ENCODE peak calls at places on chromosomes 3 and 15, in ten cellular contexts. U is colonic mucosa, T is sigmoid colon, V is SJSA1, Z is lower lobe of right lung, D is psoas muscle, J is stomach, F is IMR-90, Q is ovary, I is left lung. E is an unnamed sample.

GRCh38 chr15:23629234-23629805 is 18.3 kb downstream of the MAGEL2 start:
- DNase-seq in U (no peak), T (no peak), V (no peak), Z (no peak), D (no peak), J (no peak), F (no peak), Q (no peak), I (no peak), E (no peak)

GRCh38 chr15:85891470-85891869 is 96.7 kb upstream of the KLHL25 start:
- DNase-seq in U (no peak), T (no peak), V (no peak), Z (no peak), D (no peak), J (no peak), F (no peak), Q (no peak), I (no peak), E (no peak)

GRCh38 chr3:157116017-157116416 is 43.9 kb downstream of the CCNL1 start:
- DNase-seq in U (no peak), T (no peak), V (no peak), Z (no peak), D (no peak), J (no peak), F (no peak), Q (no peak), I (no peak), E (no peak)

GRCh38 chr3:57752307-57752706 is 3.8 kb upstream of the SLMAP start:
- DNase-seq in U (peak; percentile 62), T (no peak), V (peak; percentile 33), Z (no peak), D (no peak), J (no peak), F (peak; percentile 6), Q (no peak), I (no peak), E (no peak)

GRCh38 chr15:65099336-65099735 is 15.7 kb downstream of the UBAP1L start:
- DNase-seq in U (no peak), T (no peak), V (no peak), Z (no peak), D (no peak), J (no peak), F (no peak), Q (no peak), I (no peak), E (no peak)

GRCh38 chr15:81939604-81940440 is 106.0 kb downstream of the MEX3B start:
- DNase-seq in U (no peak), T (no peak), V (peak; percentile 38), Z (no peak), D (no peak), J (no peak), F (peak; percentile 81), Q (no peak), I (no peak), E (peak; percentile 24)

GRCh38 chr3:112736802-112737566 is 96.0 kb upstream of the CCDC80 start:
- DNase-seq in U (no peak), T (no peak), V (no peak), Z (no peak), D (no peak), J (no peak), F (no peak), Q (no peak), I (no peak), E (no peak)

GRCh38 chr15:68983821-68984517 is 30.5 kb upstream of the NOX5 start:
- DNase-seq in U (no peak), T (no peak), V (no peak), Z (no peak), D (no peak), J (no peak), F (peak; percentile 16), Q (no peak), I (no peak), E (no peak)

GRCh38 chr15:54618120-54618519 is 578.6 kb downstream of the RSL24D1 start:
- DNase-seq in U (no peak), T (no peak), V (no peak), Z (no peak), D (no peak), J (no peak), F (no peak), Q (no peak), I (no peak), E (no peak)

GRCh38 chr3:189513281-189514151 is 117.7 kb upstream of the TP63 start:
- DNase-seq in U (peak; percentile 64), T (no peak), V (no peak), Z (no peak), D (no peak), J (no peak), F (no peak), Q (no peak), I (no peak), E (no peak)

GRCh38 chr3:132283440-132283839 is 33.8 kb upstream of the ACP3 start:
- DNase-seq in U (no peak), T (no peak), V (no peak), Z (no peak), D (no peak), J (no peak), F (no peak), Q (no peak), I (no peak), E (no peak)

GRCh38 chr15:101372960-101373525 is 78.0 kb upstream of the SNRPA1 start:
- DNase-seq in U (peak; percentile 30), T (no peak), V (no peak), Z (no peak), D (no peak), J (no peak), F (no peak), Q (no peak), I (peak; percentile 41), E (no peak)

GRCh38 chr3:126872701-126873100 is 110.2 kb upstream of the PLXNA1 start:
- DNase-seq in U (no peak), T (no peak), V (no peak), Z (no peak), D (no peak), J (no peak), F (no peak), Q (no peak), I (no peak), E (no peak)
- H3K27ac ChIP-seq in U (no peak overlapping the region), T (no peak overlapping the region), V (no peak overlapping the region), Z (no peak overlapping the region), D (no peak overlapping the region), J (no peak overlapping the region), F (no peak overlapping the region), Q (no peak overlapping the region), I (no peak overlapping the region), E (no peak overlapping the region)

DNA sequence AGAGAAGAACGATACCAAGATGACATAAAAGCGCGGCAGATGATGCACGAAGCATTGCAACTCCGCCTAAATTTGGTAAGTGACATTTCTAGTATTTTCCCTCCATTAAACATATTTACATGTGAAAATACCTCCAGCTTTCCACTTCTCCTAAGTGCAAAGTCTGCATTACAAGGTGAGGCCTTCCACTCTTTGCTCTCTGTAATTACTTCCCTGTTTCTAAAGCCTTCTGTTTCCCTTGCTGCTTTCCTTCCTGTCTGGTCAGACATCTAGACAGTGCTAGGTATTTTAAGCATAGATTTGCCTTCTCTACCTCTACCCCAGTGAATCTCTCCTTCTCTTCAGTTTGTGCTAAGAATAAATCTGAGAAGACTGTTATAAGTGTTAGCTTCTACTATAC is 1.9 kb downstream of the P2RY12 start:
- DNase-seq in U (peak; percentile 20), T (no peak), V (no peak), Z (no peak), D (no peak), J (no peak), F (no peak), Q (no peak), I (no peak), E (no peak)
- H3K4me3 ChIP-seq in U (no peak overlapping the region), T (no peak overlapping the region), V (no peak overlapping the region), Z (no peak overlapping the region), D (no peak overlapping the region), J (no peak overlapping the region), F (no peak overlapping the region), Q (no peak overlapping the region), I (no peak overlapping the region), E (no peak overlapping the region)

GRCh38 chr3:73419993-73420392 is 204.7 kb downstream of the PDZRN3 start:
- DNase-seq in U (no peak), T (no peak), V (no peak), Z (no peak), D (no peak), J (no peak), F (peak; percentile 25), Q (peak; percentile 40), I (no peak), E (no peak)

GRCh38 chr3:73419179-73419803 is 205.4 kb downstream of the PDZRN3 start:
- DNase-seq in U (no peak), T (no peak), V (no peak), Z (no peak), D (no peak), J (no peak), F (peak; percentile 89), Q (no peak), I (no peak), E (peak; percentile 72)

GRCh38 chr3:73422556-73422955 is 202.2 kb downstream of the PDZRN3 start:
- DNase-seq in U (no peak), T (no peak), V (no peak), Z (no peak), D (no peak), J (no peak), F (no peak), Q (peak; percentile 62), I (no peak), E (no peak)

GRCh38 chr3:73415118-73415517 is 209.6 kb downstream of the PDZRN3 start:
- DNase-seq in U (no peak), T (no peak), V (no peak), Z (no peak), D (no peak), J (no peak), F (no peak), Q (no peak), I (no peak), E (no peak)

GRCh38 chr3:73418636-73419035 is 206.1 kb downstream of the PDZRN3 start:
- DNase-seq in U (no peak), T (no peak), V (no peak), Z (no peak), D (no peak), J (no peak), F (no peak), Q (no peak), I (no peak), E (no peak)
- H3K27ac ChIP-seq in U (no peak overlapping the region), T (peak overlapping the region; percentile 75), V (no peak overlapping the region), Z (no peak overlapping the region), D (no peak overlapping the region), J (peak overlapping the region; percentile 75), F (peak overlapping the region; percentile 13), Q (no peak overlapping the region), I (no peak overlapping the region), E (peak overlapping the region; percentile 25)

DNA sequence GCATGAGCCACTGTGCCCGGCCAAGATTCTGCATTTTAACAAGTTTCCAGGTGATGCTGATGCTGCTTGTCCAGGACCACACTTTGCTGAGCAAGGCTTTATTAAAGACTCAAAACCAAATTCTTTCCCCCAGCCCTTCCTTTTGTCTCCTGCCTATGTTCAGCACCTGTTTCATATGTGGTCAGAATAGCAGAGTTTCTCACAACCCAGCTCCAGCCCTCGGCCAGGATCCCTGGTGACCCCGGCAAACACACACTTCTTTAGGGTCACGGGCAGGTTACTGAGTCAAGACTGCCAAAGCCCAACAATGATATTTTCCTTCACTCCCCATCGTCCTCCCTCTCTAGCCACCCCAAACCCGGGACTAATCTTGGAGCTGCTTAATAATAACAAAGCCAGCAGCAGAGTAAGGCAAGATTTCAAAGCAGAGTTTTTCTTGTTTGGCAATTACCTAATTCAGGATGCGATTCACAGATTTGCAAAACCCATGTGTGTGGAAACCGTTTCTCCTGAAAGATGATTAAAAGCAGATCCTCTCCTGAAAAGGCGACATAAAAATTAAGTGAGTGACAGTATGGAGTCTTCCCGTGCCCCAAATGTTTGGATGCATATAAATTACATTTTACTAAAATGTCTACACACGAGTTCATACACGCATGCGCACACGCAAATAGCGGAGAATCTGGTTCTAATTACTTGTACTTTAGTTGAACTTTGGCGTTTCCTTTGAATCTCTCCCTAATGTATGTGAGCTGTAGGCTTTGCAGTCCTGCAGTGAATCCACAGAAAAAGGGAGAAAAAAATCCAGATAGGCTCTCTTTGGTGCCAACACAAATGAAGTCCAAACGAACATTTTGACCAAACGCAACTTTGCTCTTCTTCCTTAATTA is 25.7 kb downstream of the RARB start:
- DNase-seq in U (no peak), T (no peak), V (peak; percentile 57), Z (no peak), D (no peak), J (no peak), F (peak; percentile 51), Q (no peak), I (no peak), E (peak; percentile 39)
- H3K4me3 ChIP-seq in U (no peak overlapping the region), T (peak overlapping the region; percentile 7), V (peak overlapping the region; percentile 2), Z (no peak overlapping the region), D (peak overlapping the region; percentile 39), J (no peak overlapping the region), F (no peak overlapping the region), Q (no peak overlapping the region), I (no peak overlapping the region), E (peak overlapping the region; percentile 39)

E was measured in AG04450.